ENCODE peak calls at places on chromosome 15, in four cellular contexts. One of them, this sample, is unnamed.

GRCh38 chr15:65376767-65377104 is 1.1 kb downstream of the IGDCC3 start:
- DNase-seq in mesendoderm: peak; percentile 75
- DNase-seq in IMR-90: no peak
- DNase-seq in H1: no peak
- DNase-seq in this sample: peak; percentile 52

GRCh38 chr15:65829150-65829764 is 37.2 kb upstream of the DENND4A start:
- DNase-seq in mesendoderm: peak; percentile 49
- DNase-seq in IMR-90: peak; percentile 22
- DNase-seq in H1: no peak
- DNase-seq in this sample: no peak

GRCh38 chr15:90496791-90497190 is 32.9 kb upstream of the CRTC3 start:
- DNase-seq in mesendoderm: no peak
- DNase-seq in IMR-90: peak; percentile 8
- DNase-seq in H1: no peak
- DNase-seq in this sample: no peak

GRCh38 chr15:53808058-53808703 is 48.7 kb upstream of the WDR72 start:
- DNase-seq in mesendoderm: no peak
- DNase-seq in IMR-90: no peak
- DNase-seq in H1: no peak
- DNase-seq in this sample: no peak

GRCh38 chr15:70154440-70155347 is 57.0 kb upstream of the TLE3 start:
- DNase-seq in mesendoderm: peak; percentile 80
- DNase-seq in IMR-90: peak; percentile 46
- DNase-seq in H1: no peak
- DNase-seq in this sample: peak; percentile 38

GRCh38 chr15:70048196-70048565 is 49.5 kb downstream of the TLE3 start:
- DNase-seq in mesendoderm: no peak
- DNase-seq in IMR-90: no peak
- DNase-seq in H1: no peak
- DNase-seq in this sample: no peak

GRCh38 chr15:29088666-29089065 is 181.0 kb downstream of the NSMCE3 start:
- DNase-seq in mesendoderm: no peak
- DNase-seq in IMR-90: no peak
- DNase-seq in H1: no peak
- DNase-seq in this sample: no peak

GRCh38 chr15:77387355-77388105 is 32.4 kb downstream of the PEAK1 start:
- DNase-seq in mesendoderm: peak; percentile 15
- DNase-seq in IMR-90: peak; percentile 16
- DNase-seq in H1: no peak
- DNase-seq in this sample: no peak

GRCh38 chr15:100928632-100929280 is 9.6 kb downstream of the LRRK1 start:
- DNase-seq in mesendoderm: no peak
- DNase-seq in IMR-90: no peak
- DNase-seq in H1: no peak
- DNase-seq in this sample: no peak

GRCh38 chr15:41894791-41895463 is 1.1 kb upstream of the SPTBN5 start:
- DNase-seq in mesendoderm: peak; percentile 49
- DNase-seq in IMR-90: peak; percentile 78
- DNase-seq in H1: no peak
- DNase-seq in this sample: peak; percentile 58

GRCh38 chr15:60400957-60401356 is 3.2 kb upstream of the ANXA2 start:
- DNase-seq in mesendoderm: peak; percentile 60
- DNase-seq in IMR-90: no peak
- DNase-seq in H1: no peak
- DNase-seq in this sample: peak; percentile 48

GRCh38 chr15:65841121-65841930 is 28.0 kb upstream of the RAB11A start:
- DNase-seq in mesendoderm: no peak
- DNase-seq in IMR-90: peak; percentile 22
- DNase-seq in H1: no peak
- DNase-seq in this sample: no peak

GRCh38 chr15:52529289-52529929 is 729 bp upstream of the MYO5A start:
- DNase-seq in mesendoderm: peak; percentile 49
- DNase-seq in IMR-90: no peak
- DNase-seq in H1: no peak
- DNase-seq in this sample: peak; percentile 48

GRCh38 chr15:40930430-40931299 is 1.5 kb downstream of the DLL4 start:
- DNase-seq in mesendoderm: peak; percentile 75
- DNase-seq in IMR-90: peak; percentile 51
- DNase-seq in H1: no peak
- DNase-seq in this sample: peak; percentile 88

GRCh38 chr15:66642514-66642913 is 59.5 kb upstream of the SMAD6 start:
- DNase-seq in mesendoderm: no peak
- DNase-seq in IMR-90: no peak
- DNase-seq in H1: no peak
- DNase-seq in this sample: no peak

GRCh38 chr15:91857772-91858171 is 4.3 kb downstream of the SLCO3A1 start:
- DNase-seq in mesendoderm: no peak
- DNase-seq in IMR-90: no peak
- DNase-seq in H1: no peak
- DNase-seq in this sample: no peak

GRCh38 chr15:22811640-22812039 is 25.2 kb downstream of the NIPA1 start:
- DNase-seq in mesendoderm: peak; percentile 67
- DNase-seq in IMR-90: peak; percentile 12
- DNase-seq in H1: no peak
- DNase-seq in this sample: peak; percentile 64

GRCh38 chr15:75437721-75438120 is 13.8 kb downstream of the SIN3A start:
- DNase-seq in mesendoderm: no peak
- DNase-seq in IMR-90: no peak
- DNase-seq in H1: no peak
- DNase-seq in this sample: no peak

GRCh38 chr15:101359365-101359947 is 64.4 kb upstream of the SNRPA1 start:
- DNase-seq in mesendoderm: no peak
- DNase-seq in IMR-90: peak; percentile 9
- DNase-seq in H1: no peak
- DNase-seq in this sample: no peak

GRCh38 chr15:99589801-99590200 is 24.0 kb downstream of the MEF2A start:
- DNase-seq in mesendoderm: no peak
- DNase-seq in IMR-90: no peak
- DNase-seq in H1: no peak
- DNase-seq in this sample: no peak

GRCh38 chr15:72939855-72940631 is 112.2 kb upstream of the NEO1 start:
- DNase-seq in mesendoderm: no peak
- DNase-seq in IMR-90: no peak
- DNase-seq in H1: no peak
- DNase-seq in this sample: no peak

GRCh38 chr15:81268881-81269601 is 54.9 kb downstream of the STARD5 start:
- DNase-seq in mesendoderm: no peak
- DNase-seq in IMR-90: no peak
- DNase-seq in H1: no peak
- DNase-seq in this sample: no peak

GRCh38 chr15:29143293-29143692 is 126.3 kb downstream of the NSMCE3 start:
- DNase-seq in mesendoderm: no peak
- DNase-seq in IMR-90: no peak
- DNase-seq in H1: no peak
- DNase-seq in this sample: no peak

GRCh38 chr15:99844150-99844549 is 110.9 kb upstream of the LYSMD4 start:
- DNase-seq in mesendoderm: no peak
- DNase-seq in IMR-90: no peak
- DNase-seq in H1: no peak
- DNase-seq in this sample: no peak

GRCh38 chr15:67091966-67092677 is 26.7 kb downstream of the SMAD3 start:
- DNase-seq in mesendoderm: peak; percentile 51
- DNase-seq in IMR-90: no peak
- DNase-seq in H1: no peak
- DNase-seq in this sample: no peak

GRCh38 chr15:91839867-91840266 is 13.6 kb upstream of the SLCO3A1 start:
- DNase-seq in mesendoderm: peak; percentile 44
- DNase-seq in IMR-90: no peak
- DNase-seq in H1: no peak
- DNase-seq in this sample: no peak

GRCh38 chr15:40976819-40977218 is 23.5 kb downstream of the CHAC1 start:
- DNase-seq in mesendoderm: no peak
- DNase-seq in IMR-90: no peak
- DNase-seq in H1: no peak
- DNase-seq in this sample: no peak

GRCh38 chr15:66154581-66154980 is 99.0 kb downstream of the MEGF11 start:
- DNase-seq in mesendoderm: no peak
- DNase-seq in IMR-90: no peak
- DNase-seq in H1: no peak
- DNase-seq in this sample: no peak

GRCh38 chr15:65032823-65033537 is 3.5 kb upstream of the MTFMT start:
- DNase-seq in mesendoderm: peak; percentile 96
- DNase-seq in IMR-90: peak; percentile 61
- DNase-seq in H1: peak; percentile 70
- DNase-seq in this sample: peak; percentile 94

GRCh38 chr15:84818221-84819131 is 1.3 kb downstream of the ALPK3 start:
- DNase-seq in mesendoderm: peak; percentile 95
- DNase-seq in IMR-90: peak; percentile 14
- DNase-seq in H1: no peak
- DNase-seq in this sample: peak; percentile 75

GRCh38 chr15:70795311-70795665 is 31.9 kb upstream of the UACA start:
- DNase-seq in mesendoderm: no peak
- DNase-seq in IMR-90: peak; percentile 98
- DNase-seq in H1: no peak
- DNase-seq in this sample: no peak

GRCh38 chr15:89399070-89399389 is 64.4 kb upstream of the POLG start:
- DNase-seq in mesendoderm: no peak
- DNase-seq in IMR-90: no peak
- DNase-seq in H1: no peak
- DNase-seq in this sample: no peak

GRCh38 chr15:89400997-89401590 is 66.5 kb upstream of the POLG start:
- DNase-seq in mesendoderm: no peak
- DNase-seq in IMR-90: no peak
- DNase-seq in H1: no peak
- DNase-seq in this sample: no peak

GRCh38 chr15:89397653-89398023 is 63.0 kb upstream of the POLG start:
- DNase-seq in mesendoderm: no peak
- DNase-seq in IMR-90: no peak
- DNase-seq in H1: no peak
- DNase-seq in this sample: no peak

GRCh38 chr15:89400121-89400996 is 65.7 kb upstream of the POLG start:
- DNase-seq in mesendoderm: no peak
- DNase-seq in IMR-90: no peak
- DNase-seq in H1: no peak
- DNase-seq in this sample: peak; percentile 54

DNA sequence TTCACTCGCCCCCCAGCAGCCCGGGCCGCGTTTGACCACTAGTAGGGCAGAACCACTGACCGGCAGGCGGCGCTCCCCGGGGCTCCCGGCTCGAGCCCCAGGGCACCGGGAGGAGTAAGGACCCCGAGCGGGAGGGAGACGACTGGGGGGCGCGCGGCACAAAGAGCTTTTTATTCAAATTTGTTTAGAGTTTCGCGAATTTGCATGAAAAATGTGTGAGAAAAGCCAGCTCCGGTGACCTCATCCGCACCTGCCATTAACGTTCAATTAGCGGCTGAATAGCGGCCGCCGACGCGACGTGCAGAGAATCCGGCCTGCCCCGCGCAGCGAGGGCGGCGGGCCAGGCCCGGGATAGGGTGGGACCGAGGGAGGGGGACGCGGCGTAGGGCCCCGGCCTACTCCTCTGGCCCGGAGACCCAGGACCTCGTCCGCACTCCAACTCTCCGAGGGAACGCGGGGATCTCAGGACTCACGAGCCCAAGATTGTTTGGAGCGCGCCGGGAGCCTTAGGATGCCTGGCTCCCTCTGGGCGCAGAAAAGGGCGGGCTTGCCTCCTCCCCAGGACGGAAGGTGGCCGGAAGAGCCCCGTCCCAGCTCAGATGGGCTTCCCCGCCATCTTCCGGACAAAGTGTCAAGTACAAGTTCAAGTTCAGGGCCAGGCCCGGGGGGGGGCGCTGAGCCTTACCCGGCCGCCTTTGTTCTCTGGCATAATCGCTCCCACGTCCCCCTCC is 64.9 kb upstream of the POLG start:
- DNase-seq in mesendoderm: no peak
- DNase-seq in IMR-90: no peak
- DNase-seq in H1: no peak
- DNase-seq in this sample: peak; percentile 70
- H4K5ac ChIP-seq in mesendoderm: no peak overlapping the region
- H4K5ac ChIP-seq in IMR-90: no peak overlapping the region
- H4K5ac ChIP-seq in H1: no peak overlapping the region
- H4K5ac ChIP-seq in this sample: no peak overlapping the region

GRCh38 chr15:45120081-45120972 is 6.2 kb downstream of the DUOXA2 start:
- DNase-seq in mesendoderm: no peak
- DNase-seq in IMR-90: no peak
- DNase-seq in H1: no peak
- DNase-seq in this sample: no peak
- H3K23ac ChIP-seq in mesendoderm: no peak overlapping the region
- H3K23ac ChIP-seq in IMR-90: no peak overlapping the region
- H3K23ac ChIP-seq in H1: no peak overlapping the region
- H3K23ac ChIP-seq in this sample: no peak overlapping the region

DNA sequence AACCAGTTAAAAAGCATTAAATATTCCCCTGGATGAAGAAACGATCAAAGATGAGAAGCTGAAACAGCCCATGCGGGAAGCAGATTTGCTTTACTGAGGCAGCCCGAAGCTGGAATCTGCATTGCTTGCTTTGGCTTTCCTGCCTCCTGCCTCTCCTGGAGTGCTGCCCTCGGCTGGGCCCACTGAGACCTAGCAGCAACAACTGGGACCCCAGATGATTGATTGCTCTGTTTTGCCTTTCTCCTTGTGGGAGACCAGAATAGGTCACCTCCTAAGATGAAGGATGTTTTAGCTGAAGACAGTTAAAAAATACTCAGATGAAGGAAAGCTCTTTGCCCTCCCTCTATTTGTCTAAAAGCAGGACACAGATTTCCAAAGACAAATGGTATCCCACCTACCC is 38.7 kb upstream of the RASGRP1 start:
- DNase-seq in mesendoderm: peak; percentile 27
- DNase-seq in IMR-90: no peak
- DNase-seq in H1: no peak
- DNase-seq in this sample: peak; percentile 47
- H3K4me2 ChIP-seq in mesendoderm: no peak overlapping the region
- H3K4me2 ChIP-seq in IMR-90: no peak overlapping the region
- H3K4me2 ChIP-seq in H1: no peak overlapping the region
- H3K4me2 ChIP-seq in this sample: no peak overlapping the region

GRCh38 chr15:59256538-59256937 is 49.9 kb downstream of the LDHAL6B start:
- DNase-seq in mesendoderm: no peak
- DNase-seq in IMR-90: no peak
- DNase-seq in H1: no peak
- DNase-seq in this sample: no peak

GRCh38 chr15:59258317-59258716 is 51.7 kb downstream of the LDHAL6B start:
- DNase-seq in mesendoderm: no peak
- DNase-seq in IMR-90: no peak
- DNase-seq in H1: no peak
- DNase-seq in this sample: no peak

GRCh38 chr15:59259137-59259943 is 52.7 kb downstream of the LDHAL6B start:
- DNase-seq in mesendoderm: no peak
- DNase-seq in IMR-90: no peak
- DNase-seq in H1: no peak
- DNase-seq in this sample: no peak

GRCh38 chr15:59262316-59262715 is 55.7 kb downstream of the LDHAL6B start:
- DNase-seq in mesendoderm: no peak
- DNase-seq in IMR-90: no peak
- DNase-seq in H1: no peak
- DNase-seq in this sample: no peak

GRCh38 chr15:59260090-59260489 is 53.4 kb downstream of the LDHAL6B start:
- DNase-seq in mesendoderm: no peak
- DNase-seq in IMR-90: no peak
- DNase-seq in H1: no peak
- DNase-seq in this sample: no peak
- H4K5ac ChIP-seq in mesendoderm: no peak overlapping the region
- H4K5ac ChIP-seq in IMR-90: no peak overlapping the region
- H4K5ac ChIP-seq in H1: no peak overlapping the region
- H4K5ac ChIP-seq in this sample: no peak overlapping the region

This sample was measured in H9.